ENCODE peak calls at places on chromosomes 1 and 21, in eight cellular contexts. One of them, this sample, is unnamed.
A peak's percentile ranks its signal among the peaks of the same experiment; 100 is the strongest.

GRCh38 chr1:232221790-232222499 is 408.0 kb downstream of the SIPA1L2 start:
- DNase-seq in adrenal gland: no peak
- DNase-seq in BE2C: no peak
- DNase-seq in GM23338: no peak
- DNase-seq in heart left ventricle: no peak
- DNase-seq in IMR-90: peak; percentile 34
- DNase-seq in CD8-positive, alpha-beta T cell: no peak
- DNase-seq in upper lobe of left lung: peak; percentile 74
- DNase-seq in this sample: no peak

GRCh38 chr21:35382696-35383095 is 333.6 kb upstream of the RUNX1 start:
- DNase-seq in adrenal gland: no peak
- DNase-seq in BE2C: no peak
- DNase-seq in GM23338: no peak
- DNase-seq in heart left ventricle: no peak
- DNase-seq in IMR-90: no peak
- DNase-seq in CD8-positive, alpha-beta T cell: no peak
- DNase-seq in upper lobe of left lung: no peak
- DNase-seq in this sample: no peak

GRCh38 chr1:67683306-67683705 is 1.7 kb upstream of the GADD45A start:
- DNase-seq in adrenal gland: no peak
- DNase-seq in BE2C: no peak
- DNase-seq in GM23338: no peak
- DNase-seq in heart left ventricle: no peak
- DNase-seq in IMR-90: peak; percentile 78
- DNase-seq in CD8-positive, alpha-beta T cell: no peak
- DNase-seq in upper lobe of left lung: no peak
- DNase-seq in this sample: no peak

GRCh38 chr1:108962681-108963051 is 618 bp downstream of the CLCC1 start:
- DNase-seq in adrenal gland: peak; percentile 35
- DNase-seq in BE2C: peak; percentile 20
- DNase-seq in GM23338: peak; percentile 44
- DNase-seq in heart left ventricle: no peak
- DNase-seq in IMR-90: peak; percentile 6
- DNase-seq in CD8-positive, alpha-beta T cell: no peak
- DNase-seq in upper lobe of left lung: peak; percentile 54
- DNase-seq in this sample: no peak

GRCh38 chr1:161879261-161879660 is 113.1 kb downstream of the ATF6 start:
- DNase-seq in adrenal gland: no peak
- DNase-seq in BE2C: no peak
- DNase-seq in GM23338: no peak
- DNase-seq in heart left ventricle: no peak
- DNase-seq in IMR-90: no peak
- DNase-seq in CD8-positive, alpha-beta T cell: no peak
- DNase-seq in upper lobe of left lung: no peak
- DNase-seq in this sample: no peak

GRCh38 chr1:242847390-242847993 is 323.0 kb upstream of the PLD5 start:
- DNase-seq in adrenal gland: no peak
- DNase-seq in BE2C: no peak
- DNase-seq in GM23338: peak; percentile 63
- DNase-seq in heart left ventricle: no peak
- DNase-seq in IMR-90: no peak
- DNase-seq in CD8-positive, alpha-beta T cell: no peak
- DNase-seq in upper lobe of left lung: no peak
- DNase-seq in this sample: no peak

GRCh38 chr1:26786437-26787380 is 1.0 kb upstream of the PIGV start:
- DNase-seq in adrenal gland: peak; percentile 66
- DNase-seq in BE2C: peak; percentile 52
- DNase-seq in GM23338: peak; percentile 69
- DNase-seq in heart left ventricle: peak; percentile 79
- DNase-seq in IMR-90: peak; percentile 86
- DNase-seq in CD8-positive, alpha-beta T cell: no peak
- DNase-seq in upper lobe of left lung: peak; percentile 70
- DNase-seq in this sample: peak; percentile 88

GRCh38 chr1:84855168-84855567 is 37.8 kb downstream of the LPAR3 start:
- DNase-seq in adrenal gland: no peak
- DNase-seq in BE2C: no peak
- DNase-seq in GM23338: no peak
- DNase-seq in heart left ventricle: no peak
- DNase-seq in IMR-90: peak; percentile 41
- DNase-seq in CD8-positive, alpha-beta T cell: no peak
- DNase-seq in upper lobe of left lung: no peak
- DNase-seq in this sample: no peak

GRCh38 chr1:12601690-12602632 is 16.0 kb downstream of the DHRS3 start:
- DNase-seq in adrenal gland: peak; percentile 71
- DNase-seq in BE2C: no peak
- DNase-seq in GM23338: peak; percentile 64
- DNase-seq in heart left ventricle: no peak
- DNase-seq in IMR-90: peak; percentile 97
- DNase-seq in CD8-positive, alpha-beta T cell: no peak
- DNase-seq in upper lobe of left lung: peak; percentile 73
- DNase-seq in this sample: peak; percentile 88

GRCh38 chr1:165560834-165561233 is 17.0 kb downstream of the LRRC52 start:
- DNase-seq in adrenal gland: no peak
- DNase-seq in BE2C: no peak
- DNase-seq in GM23338: peak; percentile 18
- DNase-seq in heart left ventricle: no peak
- DNase-seq in IMR-90: no peak
- DNase-seq in CD8-positive, alpha-beta T cell: no peak
- DNase-seq in upper lobe of left lung: no peak
- DNase-seq in this sample: no peak

GRCh38 chr1:20123696-20124450 is 4.5 kb upstream of the PLA2G2D start:
- DNase-seq in adrenal gland: no peak
- DNase-seq in BE2C: no peak
- DNase-seq in GM23338: no peak
- DNase-seq in heart left ventricle: no peak
- DNase-seq in IMR-90: no peak
- DNase-seq in CD8-positive, alpha-beta T cell: no peak
- DNase-seq in upper lobe of left lung: no peak
- DNase-seq in this sample: no peak

GRCh38 chr1:219657186-219657585 is 44.3 kb upstream of the ZC3H11B start:
- DNase-seq in adrenal gland: no peak
- DNase-seq in BE2C: no peak
- DNase-seq in GM23338: no peak
- DNase-seq in heart left ventricle: no peak
- DNase-seq in IMR-90: no peak
- DNase-seq in CD8-positive, alpha-beta T cell: no peak
- DNase-seq in upper lobe of left lung: no peak
- DNase-seq in this sample: no peak

GRCh38 chr1:157626099-157626498 is 28.2 kb upstream of the FCRL4 start:
- DNase-seq in adrenal gland: no peak
- DNase-seq in BE2C: no peak
- DNase-seq in GM23338: peak; percentile 82
- DNase-seq in heart left ventricle: no peak
- DNase-seq in IMR-90: no peak
- DNase-seq in CD8-positive, alpha-beta T cell: no peak
- DNase-seq in upper lobe of left lung: no peak
- DNase-seq in this sample: no peak

GRCh38 chr1:203124546-203125317 is 2.8 kb upstream of the ADORA1 start:
- DNase-seq in adrenal gland: peak; percentile 37
- DNase-seq in BE2C: no peak
- DNase-seq in GM23338: no peak
- DNase-seq in heart left ventricle: no peak
- DNase-seq in IMR-90: peak; percentile 34
- DNase-seq in CD8-positive, alpha-beta T cell: no peak
- DNase-seq in upper lobe of left lung: no peak
- DNase-seq in this sample: no peak

GRCh38 chr1:20322825-20323612 is 32.3 kb downstream of the VWA5B1 start:
- DNase-seq in adrenal gland: no peak
- DNase-seq in BE2C: no peak
- DNase-seq in GM23338: no peak
- DNase-seq in heart left ventricle: no peak
- DNase-seq in IMR-90: peak; percentile 82
- DNase-seq in CD8-positive, alpha-beta T cell: no peak
- DNase-seq in upper lobe of left lung: peak; percentile 31
- DNase-seq in this sample: no peak

GRCh38 chr1:111864862-111865261 is 109.2 kb downstream of the DDX20 start:
- DNase-seq in adrenal gland: no peak
- DNase-seq in BE2C: no peak
- DNase-seq in GM23338: peak; percentile 66
- DNase-seq in heart left ventricle: no peak
- DNase-seq in IMR-90: no peak
- DNase-seq in CD8-positive, alpha-beta T cell: no peak
- DNase-seq in upper lobe of left lung: no peak
- DNase-seq in this sample: no peak

DNA sequence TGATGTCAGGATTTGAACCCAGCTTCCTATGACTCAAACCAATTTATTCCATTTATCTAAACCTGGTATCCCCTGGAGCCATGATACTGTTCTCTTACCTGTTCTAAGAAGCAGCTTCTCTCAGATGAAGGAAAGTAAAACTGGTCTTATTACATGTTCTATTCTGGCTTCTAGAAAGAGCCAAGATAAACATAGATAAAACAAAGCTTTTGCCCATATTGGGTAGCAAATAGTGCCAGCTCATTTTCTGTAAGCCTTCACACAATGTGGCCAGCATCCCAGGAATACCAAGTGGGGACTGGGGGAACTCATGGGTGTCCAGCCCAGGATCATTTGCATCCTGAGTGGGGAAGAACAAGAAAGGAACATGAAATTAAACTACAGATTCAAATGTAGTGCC is 53.5 kb upstream of the EPHA8 start:
- DNase-seq in adrenal gland: no peak
- DNase-seq in BE2C: no peak
- DNase-seq in GM23338: no peak
- DNase-seq in heart left ventricle: no peak
- DNase-seq in IMR-90: no peak
- DNase-seq in CD8-positive, alpha-beta T cell: no peak
- DNase-seq in upper lobe of left lung: no peak
- DNase-seq in this sample: no peak
- H3K4me1 ChIP-seq in adrenal gland: peaks cover 3% of the 10 kb centered on the region
- H3K4me1 ChIP-seq in BE2C: no peaks in the 10 kb centered on the region
- H3K4me1 ChIP-seq in GM23338: no peaks in the 10 kb centered on the region
- H3K4me1 ChIP-seq in heart left ventricle: no peaks in the 10 kb centered on the region
- H3K4me1 ChIP-seq in IMR-90: no peaks in the 10 kb centered on the region
- H3K4me1 ChIP-seq in CD8-positive, alpha-beta T cell: no peaks in the 10 kb centered on the region
- H3K4me1 ChIP-seq in upper lobe of left lung: peaks cover 12% of the 10 kb centered on the region
- H3K4me1 ChIP-seq in this sample: no peaks in the 10 kb centered on the region

GRCh38 chr21:41784456-41785102 is 17.7 kb upstream of the RIPK4 start:
- DNase-seq in adrenal gland: no peak
- DNase-seq in BE2C: no peak
- DNase-seq in GM23338: no peak
- DNase-seq in heart left ventricle: no peak
- DNase-seq in IMR-90: no peak
- DNase-seq in CD8-positive, alpha-beta T cell: no peak
- DNase-seq in upper lobe of left lung: no peak
- DNase-seq in this sample: no peak
- H3K27me3 ChIP-seq in adrenal gland: peaks cover 46% of the 10 kb centered on the region
- H3K27me3 ChIP-seq in BE2C: no peaks in the 10 kb centered on the region
- H3K27me3 ChIP-seq in GM23338: no peaks in the 10 kb centered on the region
- H3K27me3 ChIP-seq in heart left ventricle: peaks cover 17% of the 10 kb centered on the region
- H3K27me3 ChIP-seq in IMR-90: peaks cover 31% of the 10 kb centered on the region
- H3K27me3 ChIP-seq in CD8-positive, alpha-beta T cell: peaks cover 9% of the 10 kb centered on the region
- H3K27me3 ChIP-seq in upper lobe of left lung: no peaks in the 10 kb centered on the region
- H3K27me3 ChIP-seq in this sample: peaks cover 2% of the 10 kb centered on the region

DNA sequence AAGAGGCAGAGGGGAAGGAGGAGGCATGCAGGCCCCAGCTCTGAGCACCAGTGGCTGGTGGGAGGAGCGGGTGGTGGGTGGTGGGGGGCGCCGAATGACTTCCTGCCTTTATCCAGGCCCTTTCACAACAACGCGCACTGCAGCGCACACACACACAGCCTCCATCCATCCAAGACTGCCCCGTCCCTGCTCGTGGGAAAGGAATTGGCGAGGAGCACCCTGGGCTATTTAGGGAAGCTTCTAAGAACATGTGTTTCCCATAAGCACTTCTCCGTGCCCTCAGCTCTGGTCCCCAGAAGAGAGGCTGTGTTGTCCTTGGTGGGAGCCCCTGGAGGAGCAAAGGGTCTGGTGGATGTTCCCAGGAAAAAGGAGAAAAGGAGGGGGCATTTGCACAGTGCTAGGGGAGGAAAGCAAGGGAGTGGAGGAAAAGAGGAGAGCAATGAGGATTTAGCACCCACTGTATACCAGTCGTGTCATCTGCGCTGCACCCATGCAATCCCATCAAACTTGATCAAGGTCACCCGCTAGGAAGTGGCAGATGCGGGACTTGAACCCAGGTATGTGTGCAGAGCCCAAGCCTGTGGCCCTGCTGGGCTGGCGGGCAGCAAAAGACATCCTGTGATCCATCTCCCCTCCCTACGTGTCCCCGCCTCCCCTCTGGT is 28.1 kb downstream of the EPHA2 start:
- DNase-seq in adrenal gland: no peak
- DNase-seq in BE2C: no peak
- DNase-seq in GM23338: no peak
- DNase-seq in heart left ventricle: peak; percentile 70
- DNase-seq in IMR-90: no peak
- DNase-seq in CD8-positive, alpha-beta T cell: no peak
- DNase-seq in upper lobe of left lung: no peak
- DNase-seq in this sample: no peak
- H3K36me3 ChIP-seq in adrenal gland: peaks cover 80% of the 10 kb centered on the region
- H3K36me3 ChIP-seq in BE2C: no peaks in the 10 kb centered on the region
- H3K36me3 ChIP-seq in GM23338: peaks cover 23% of the 10 kb centered on the region
- H3K36me3 ChIP-seq in heart left ventricle: no peaks in the 10 kb centered on the region
- H3K36me3 ChIP-seq in IMR-90: peaks cover 83% of the 10 kb centered on the region
- H3K36me3 ChIP-seq in CD8-positive, alpha-beta T cell: no peaks in the 10 kb centered on the region
- H3K36me3 ChIP-seq in upper lobe of left lung: peaks cover 90% of the 10 kb centered on the region
- H3K36me3 ChIP-seq in this sample: peaks cover 94% of the 10 kb centered on the region

DNA sequence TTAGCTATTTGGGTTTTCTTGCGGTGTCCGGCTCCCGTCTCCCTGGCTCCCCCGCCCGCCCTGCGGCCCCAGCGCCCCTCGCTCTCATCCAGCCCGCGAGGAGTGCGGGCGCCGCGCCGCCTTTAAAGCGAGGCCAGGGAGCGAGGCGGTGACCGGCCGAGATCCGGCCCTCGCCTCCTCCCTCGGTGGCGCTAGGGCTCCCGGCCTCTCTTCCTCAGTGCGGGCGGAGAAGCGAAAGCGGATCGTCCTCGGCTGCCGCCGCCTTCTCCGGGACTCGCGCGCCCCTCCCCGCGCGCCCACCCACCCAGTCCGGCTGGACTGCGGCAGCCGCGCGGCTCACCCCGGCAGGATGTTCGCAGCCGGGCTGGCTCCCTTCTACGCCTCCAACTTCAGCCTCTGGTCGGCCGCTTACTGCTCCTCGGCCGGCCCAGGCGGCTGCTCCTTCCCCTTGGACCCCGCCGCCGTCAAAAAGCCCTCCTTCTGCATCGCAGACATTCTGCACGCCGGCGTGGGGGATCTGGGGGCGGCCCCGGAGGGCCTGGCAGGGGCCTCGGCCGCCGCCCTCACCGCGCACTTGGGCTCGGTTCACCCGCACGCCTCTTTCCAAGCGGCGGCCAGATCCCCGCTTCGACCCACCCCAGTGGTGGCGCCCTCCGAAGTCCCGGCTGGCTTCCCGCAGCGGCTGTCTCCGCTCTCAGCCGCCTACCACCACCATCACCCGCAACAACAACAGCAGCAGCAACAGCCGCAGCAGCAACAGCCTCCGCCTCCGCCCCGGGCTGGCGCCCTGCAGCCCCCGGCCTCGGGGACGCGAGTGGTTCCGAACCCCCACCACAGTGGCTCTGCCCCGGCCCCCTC is 495 bp downstream of the HLX start:
- DNase-seq in adrenal gland: peak; percentile 57
- DNase-seq in BE2C: peak; percentile 74
- DNase-seq in GM23338: peak; percentile 73
- DNase-seq in heart left ventricle: peak; percentile 83
- DNase-seq in IMR-90: peak; percentile 51
- DNase-seq in CD8-positive, alpha-beta T cell: no peak
- DNase-seq in upper lobe of left lung: peak; percentile 39
- DNase-seq in this sample: no peak
- H3K4me1 ChIP-seq in adrenal gland: peaks cover 4% of the 10 kb centered on the region
- H3K4me1 ChIP-seq in BE2C: no peaks in the 10 kb centered on the region
- H3K4me1 ChIP-seq in GM23338: peaks cover 63% of the 10 kb centered on the region
- H3K4me1 ChIP-seq in heart left ventricle: peaks cover 32% of the 10 kb centered on the region
- H3K4me1 ChIP-seq in IMR-90: peaks cover 9% of the 10 kb centered on the region
- H3K4me1 ChIP-seq in CD8-positive, alpha-beta T cell: peaks cover 19% of the 10 kb centered on the region
- H3K4me1 ChIP-seq in upper lobe of left lung: peaks cover 34% of the 10 kb centered on the region
- H3K4me1 ChIP-seq in this sample: peaks cover 21% of the 10 kb centered on the region